ENCODE peak calls at places on chromosomes 1 and 21, in ten cellular contexts. F is coronary artery; R is Right ventricle myocardium superior; L is HS-5; K is effector CD4-positive, alpha-beta T cell; U is GM06990; T is body of pancreas; Y is stimulated activated CD4-positive, alpha-beta T cell treated with anti-CD3 and anti-CD28 coated beads, Interleukin-12 subunit alpha, Interleukin-12 subunit beta, amount 100 ng/mL, for 4 hours; V is EL; M is immature natural killer cell. Z is an unnamed sample.
A peak's percentile ranks its signal among the peaks of the same experiment; 100 is the strongest.

GRCh38 chr1:232562855-232563510 is 67.0 kb downstream of the SIPA1L2 start:
- DNase-seq in F (no peak), R (no peak), L (no peak), K (no peak), U (no peak), T (no peak), Y (no peak), V (no peak), M (no peak), Z (no peak)

GRCh38 chr1:153612111-153612754 is 704 bp downstream of the S100A16 start:
- DNase-seq in F (no peak), R (no peak), L (no peak), K (no peak), U (no peak), T (peak; percentile 35), Y (no peak), V (no peak), M (no peak), Z (no peak)

GRCh38 chr1:30929135-30929889 is 20.8 kb upstream of the SDC3 start:
- DNase-seq in F (no peak), R (no peak), L (no peak), K (peak; percentile 37), U (no peak), T (peak; percentile 47), Y (peak; percentile 36), V (peak; percentile 57), M (peak; percentile 57), Z (peak; percentile 48)

GRCh38 chr21:14771587-14771986 is 225.5 kb upstream of the SAMSN1 start:
- DNase-seq in F (no peak), R (no peak), L (no peak), K (no peak), U (no peak), T (peak; percentile 16), Y (no peak), V (no peak), M (no peak), Z (no peak)

GRCh38 chr1:112056354-112056753 is 66.9 kb upstream of the KCND3 start:
- DNase-seq in F (no peak), R (no peak), L (no peak), K (no peak), U (no peak), T (no peak), Y (no peak), V (no peak), M (no peak), Z (no peak)

GRCh38 chr21:18603246-18603645 is 199.7 kb upstream of the TMPRSS15 start:
- DNase-seq in F (no peak), R (no peak), L (no peak), K (no peak), U (no peak), T (no peak), Y (no peak), V (no peak), M (no peak), Z (no peak)

GRCh38 chr1:56416385-56416972 is 162.9 kb downstream of the PLPP3 start:
- DNase-seq in F (no peak), R (no peak), L (no peak), K (no peak), U (no peak), T (no peak), Y (no peak), V (no peak), M (no peak), Z (peak; percentile 30)

GRCh38 chr1:246782120-246782900 is 58.1 kb downstream of the SCCPDH start:
- DNase-seq in F (no peak), R (peak; percentile 74), L (peak; percentile 78), K (no peak), U (no peak), T (no peak), Y (no peak), V (peak; percentile 81), M (no peak), Z (peak; percentile 96)

GRCh38 chr1:228496084-228496483 is 8.9 kb downstream of the RNF187 start:
- DNase-seq in F (no peak), R (no peak), L (no peak), K (no peak), U (no peak), T (no peak), Y (no peak), V (no peak), M (no peak), Z (no peak)

GRCh38 chr1:214022229-214022791 is 34.5 kb downstream of the PROX1 start:
- DNase-seq in F (no peak), R (no peak), L (no peak), K (no peak), U (no peak), T (no peak), Y (no peak), V (no peak), M (no peak), Z (no peak)

GRCh38 chr1:181092883-181093282 is 4.4 kb downstream of the IER5 start:
- DNase-seq in F (no peak), R (no peak), L (no peak), K (no peak), U (no peak), T (no peak), Y (no peak), V (no peak), M (no peak), Z (no peak)

GRCh38 chr1:232880354-232880753 is 70.1 kb upstream of the NTPCR start:
- DNase-seq in F (no peak), R (no peak), L (no peak), K (no peak), U (no peak), T (peak; percentile 28), Y (no peak), V (peak; percentile 18), M (no peak), Z (peak; percentile 33)